ENCODE peak calls at places on chromosomes 13 and 19, in four cellular contexts. Y, I, V and J are unnamed samples.

GRCh38 chr13:79825959-79826358 is 345.0 kb downstream of the NDFIP2 start:
- DNase-seq in Y (no peak), I (no peak), V (no peak), J (peak)

GRCh38 chr13:65656740-65657329 is 1573.3 kb downstream of the PCDH9 start:
- DNase-seq in V (no peak), Y (no peak), I (no peak), J (no peak)

GRCh38 chr13:51894239-51894638 is 32.5 kb downstream of the CCDC70 start:
- DNase-seq in Y (peak), V (no peak), I (no peak), J (no peak)

GRCh38 chr19:10505583-10506229 is 2.5 kb upstream of the KEAP1 start:
- DNase-seq in V (peak), I (no peak), Y (peak), J (peak)

GRCh38 chr19:8973501-8974091 is 36.6 kb downstream of the MUC16 start:
- DNase-seq in V (no peak), I (no peak), Y (peak), J (no peak)

GRCh38 chr13:45391926-45392325 is 26.2 kb downstream of the SLC25A30 start:
- DNase-seq in V (no peak), I (no peak), Y (no peak), J (no peak)

GRCh38 chr19:17865364-17866311 is 5.9 kb downstream of the RPL18A start:
- DNase-seq in Y (peak), V (no peak), I (no peak), J (peak)

GRCh38 chr19:50649433-50650391 is at the start of gene C19orf81:
- DNase-seq in I (no peak), V (no peak), Y (peak), J (peak)

GRCh38 chr19:45187421-45188100 is 9.0 kb downstream of the BLOC1S3 start:
- DNase-seq in I (no peak), Y (peak), V (peak), J (peak)

GRCh38 chr13:112069063-112069726 is 2.2 kb downstream of the SOX1 start:
- DNase-seq in V (no peak), Y (no peak), I (no peak), J (no peak)

GRCh38 chr19:47049307-47049700 is 880 bp upstream of the TMEM160 start:
- DNase-seq in V (no peak), I (no peak), Y (no peak), J (no peak)

GRCh38 chr19:53102186-53102585 is 1.0 kb downstream of the ZNF160 start:
- DNase-seq in V (no peak), I (no peak), Y (peak), J (peak)

GRCh38 chr13:99386495-99386894 is 79.3 kb upstream of the GPR183 start:
- DNase-seq in V (no peak), I (no peak), Y (no peak), J (no peak)

GRCh38 chr19:50661087-50661486 is 11.8 kb downstream of the C19orf81 start:
- DNase-seq in Y (no peak), V (no peak), I (no peak), J (no peak)

GRCh38 chr13:104773775-104774174 is 1707.6 kb upstream of the SLC10A2 start:
- DNase-seq in V (peak), I (peak), Y (no peak), J (peak)

GRCh38 chr19:47479701-47480503 is 4.1 kb downstream of the KPTN start:
- DNase-seq in I (no peak), Y (peak), V (no peak), J (no peak)

GRCh38 chr13:30319703-30320102 is 12.4 kb upstream of the KATNAL1 start:
- DNase-seq in I (no peak), V (no peak), Y (no peak), J (no peak)

GRCh38 chr19:12596485-12596884 is 14.1 kb downstream of the ZNF490 start:
- DNase-seq in V (no peak), Y (no peak), I (no peak), J (no peak)

GRCh38 chr19:16386619-16387240 is 62.1 kb downstream of the KLF2 start:
- DNase-seq in Y (peak), I (no peak), V (peak), J (peak)

DNA sequence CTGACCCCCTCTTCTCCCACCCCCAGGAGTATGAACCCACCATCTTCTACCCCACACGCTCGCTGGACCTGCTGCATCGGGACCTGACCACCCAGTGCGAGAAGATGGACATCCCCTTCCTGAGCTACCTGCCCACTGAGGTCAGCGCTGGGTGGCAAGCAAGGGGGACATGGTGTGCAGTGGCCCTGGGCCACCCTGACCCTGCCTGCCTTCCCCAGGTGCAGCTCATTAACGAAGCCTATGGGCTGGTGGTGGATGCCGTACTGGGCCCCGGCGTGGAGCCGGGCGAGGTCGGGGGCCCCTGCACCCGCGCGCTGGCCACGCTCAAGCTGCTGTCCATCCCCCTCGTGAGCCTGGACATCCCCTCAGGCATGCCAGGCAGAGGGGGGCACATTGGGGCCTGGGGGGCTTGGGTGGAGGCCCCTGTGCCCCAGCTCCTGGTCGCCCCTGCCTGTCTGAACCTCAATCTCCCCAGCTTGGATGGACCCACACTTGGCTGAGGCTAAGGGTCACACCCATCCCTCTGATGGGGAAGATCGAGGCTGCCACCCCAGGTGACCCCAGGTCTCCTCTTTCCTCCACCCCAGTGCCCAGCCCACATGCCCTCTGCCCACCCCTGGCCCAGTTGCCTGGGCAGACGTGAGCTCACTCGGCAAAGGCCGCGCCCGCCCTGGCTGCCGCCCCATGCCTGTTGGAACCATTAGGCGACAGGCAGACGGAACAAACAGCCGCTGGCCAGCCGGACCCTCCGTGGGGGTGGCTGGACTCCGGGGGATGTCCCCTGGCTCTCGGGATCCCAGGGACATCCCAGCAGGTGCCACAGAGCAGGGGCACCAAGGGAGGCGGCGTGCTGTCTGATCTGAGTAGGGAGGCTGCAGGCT is 2.5 kb upstream of the CILP2 start:
- DNase-seq in I (no peak), Y (no peak), V (no peak), J (no peak)
- TF ChIP-seq NFIC in I (no peak), Y (no peak), V (no peak), J (no peak)

DNA sequence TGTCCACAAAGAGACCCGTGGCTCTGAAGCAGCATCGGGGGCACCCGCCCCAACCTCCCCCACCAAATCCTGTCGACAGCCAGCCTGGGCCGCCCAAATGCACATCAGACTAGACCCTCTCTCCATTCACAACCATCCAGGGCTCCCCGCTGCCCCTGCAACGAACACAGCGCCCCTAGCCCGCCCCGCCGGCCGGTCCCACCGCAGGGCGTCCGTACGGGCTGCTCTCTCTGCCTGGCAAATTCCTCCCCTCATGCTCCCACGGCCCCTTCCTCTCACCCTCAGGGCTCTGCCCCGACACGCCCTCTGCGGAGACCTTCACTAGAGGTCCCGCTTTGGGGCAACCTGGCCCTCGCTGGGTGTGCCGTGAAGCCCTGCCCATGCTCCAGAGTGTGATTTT is 7.1 kb downstream of the TCF3 start:
- DNase-seq in I (no peak), Y (no peak), V (no peak), J (no peak)
- H3K9ac ChIP-seq in I (no peak), Y (no peak), V (no peak), J (no peak)

GRCh38 chr19:3544742-3545668 is 6.0 kb downstream of the TEKTIP1 start:
- DNase-seq in V (peak), Y (peak), I (no peak), J (peak)
- TF ChIP-seq NFIC in V (no peak), Y (peak), I (no peak), J (no peak)

GRCh38 chr19:14689598-14690503 is at the start of gene ZNF333:
- DNase-seq in V (peak), I (peak), Y (peak), J (peak)

GRCh38 chr19:14683439-14683838 is 6.4 kb upstream of the ZNF333 start:
- DNase-seq in I (no peak), Y (no peak), V (no peak), J (no peak)

GRCh38 chr19:14682084-14682483 is 7.4 kb upstream of the ADGRE3 start:
- DNase-seq in Y (no peak), I (no peak), V (no peak), J (no peak)

GRCh38 chr19:14686411-14686810 is 3.4 kb upstream of the ZNF333 start:
- DNase-seq in I (no peak), Y (no peak), V (peak), J (no peak)
- H3K9ac ChIP-seq in I (no peak), Y (no peak), V (no peak), J (no peak)